ENCODE peak calls at places on chromosomes 3 and 15, in four cellular contexts. S is IMR-90; D is CD8-positive, alpha-beta T cell; O is stomach. L is an unnamed sample.

GRCh38 chr15:90402230-90402629 is 14.2 kb downstream of the IQGAP1 start:
- DNase-seq in S (peak; percentile 85), D (no peak), O (no peak), L (no peak)

GRCh38 chr3:146161725-146162047 is 702 bp upstream of the PLOD2 start:
- DNase-seq in S (peak; percentile 63), D (no peak), O (peak; percentile 32), L (no peak)

GRCh38 chr3:45140392-45140791 is 5.8 kb downstream of the CDCP1 start:
- DNase-seq in S (peak; percentile 57), D (no peak), O (no peak), L (no peak)

GRCh38 chr15:29465816-29466215 is 196.2 kb upstream of the NSMCE3 start:
- DNase-seq in S (no peak), D (no peak), O (no peak), L (no peak)

GRCh38 chr3:150635526-150635925 is 32.4 kb downstream of the SELENOT start:
- DNase-seq in S (no peak), D (no peak), O (no peak), L (no peak)

GRCh38 chr3:177758131-177758530 is 560.8 kb upstream of the TBL1XR1 start:
- DNase-seq in S (peak; percentile 37), D (no peak), O (no peak), L (no peak)

GRCh38 chr3:127630811-127631714 is 2.1 kb downstream of the PODXL2 start:
- DNase-seq in S (no peak), D (no peak), O (no peak), L (no peak)

GRCh38 chr3:33377931-33378330 is 62.3 kb downstream of the UBP1 start:
- DNase-seq in S (peak; percentile 84), D (no peak), O (no peak), L (no peak)

GRCh38 chr3:108509263-108509662 is 1.1 kb downstream of the MYH15 start:
- DNase-seq in S (no peak), D (no peak), O (no peak), L (no peak)

GRCh38 chr15:82044373-82045178 is 1.2 kb downstream of the MEX3B start:
- DNase-seq in S (peak; percentile 81), D (no peak), O (no peak), L (peak; percentile 49)

GRCh38 chr15:31296304-31297220 is 30.1 kb upstream of the KLF13 start:
- DNase-seq in S (no peak), D (no peak), O (peak; percentile 91), L (no peak)

GRCh38 chr3:123076496-123077418 is 9.9 kb downstream of the PDIA5 start:
- DNase-seq in S (no peak), D (no peak), O (peak; percentile 91), L (peak; percentile 24)

GRCh38 chr15:101023501-101024110 is 104.4 kb downstream of the LRRK1 start:
- DNase-seq in S (no peak), D (no peak), O (peak; percentile 9), L (peak; percentile 42)

GRCh38 chr3:23959147-23959900 is 14.2 kb downstream of the NR1D2 start:
- DNase-seq in S (peak; percentile 95), D (no peak), O (no peak), L (no peak)

GRCh38 chr3:2657408-2657807 is 452.8 kb downstream of the IL5RA start:
- DNase-seq in S (peak; percentile 95), D (no peak), O (no peak), L (no peak)

GRCh38 chr3:63387568-63387967 is 109.5 kb downstream of the SYNPR start:
- DNase-seq in S (no peak), D (no peak), O (no peak), L (no peak)

GRCh38 chr3:132573657-132574260 is 23.3 kb upstream of the ACKR4 start:
- DNase-seq in S (no peak), D (no peak), O (no peak), L (no peak)

GRCh38 chr3:169659096-169659521 is 4.4 kb downstream of the MECOM start:
- DNase-seq in S (no peak), D (no peak), O (peak; percentile 48), L (no peak)

GRCh38 chr3:111972891-111973290 is 5.9 kb upstream of the ABHD10 start:
- DNase-seq in S (no peak), D (no peak), O (no peak), L (no peak)

GRCh38 chr3:167653750-167654149 is at the start of gene WDR49:
- DNase-seq in S (no peak), D (no peak), O (no peak), L (no peak)

DNA sequence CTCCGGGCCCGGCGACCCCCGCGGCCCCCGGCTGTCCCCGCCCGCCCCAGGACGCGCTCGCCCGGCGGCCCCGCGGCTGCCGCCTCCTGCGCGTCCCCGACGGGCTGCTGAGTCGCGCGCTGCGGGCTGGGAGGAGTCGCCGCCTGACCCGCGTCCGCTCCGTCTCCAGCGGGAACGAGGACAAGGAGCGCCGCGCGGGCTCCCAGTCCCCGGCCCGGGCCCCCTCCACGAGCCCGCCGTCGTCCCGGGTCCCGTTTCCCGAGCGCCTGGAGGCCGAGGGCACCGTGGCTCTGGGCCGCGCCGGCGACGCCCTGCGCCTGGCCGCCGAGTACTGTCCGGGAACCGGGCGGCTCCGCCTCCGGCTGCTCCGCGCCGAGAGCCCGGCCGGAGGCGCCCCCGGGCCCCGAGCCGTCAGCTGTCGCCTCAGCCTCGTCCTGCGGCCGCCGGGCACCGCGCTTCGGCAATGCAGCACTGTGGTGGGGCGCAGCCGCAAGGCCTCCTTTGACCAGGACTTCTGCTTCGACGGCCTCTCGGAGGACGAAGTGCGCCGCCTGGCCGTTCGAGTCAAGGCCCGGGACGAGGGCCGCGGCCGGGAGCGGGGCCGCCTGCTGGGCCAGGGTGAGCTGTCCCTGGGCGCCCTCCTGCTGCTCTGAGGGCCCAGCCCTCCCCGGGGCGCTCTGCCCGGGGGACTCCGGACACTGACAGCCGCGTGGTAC is 1.5 kb downstream of the C2CD4A start:
- DNase-seq in S (no peak), D (no peak), O (peak; percentile 58), L (no peak)
- H3K27me3 ChIP-seq in S (peaks cover 35% of the 10 kb centered on the region), D (peaks cover 5% of the 10 kb centered on the region), O (no peaks in the 10 kb centered on the region), L (no peaks in the 10 kb centered on the region)

GRCh38 chr3:30226606-30227151 is 379.7 kb upstream of the TGFBR2 start:
- DNase-seq in S (no peak), D (no peak), O (no peak), L (no peak)

GRCh38 chr3:30225021-30225420 is 381.4 kb upstream of the TGFBR2 start:
- DNase-seq in S (no peak), D (no peak), O (no peak), L (no peak)

GRCh38 chr3:30228302-30228631 is 378.1 kb upstream of the TGFBR2 start:
- DNase-seq in S (no peak), D (no peak), O (no peak), L (no peak)

GRCh38 chr3:30231277-30232141 is 374.9 kb upstream of the TGFBR2 start:
- DNase-seq in S (peak; percentile 46), D (no peak), O (no peak), L (no peak)

GRCh38 chr3:30227571-30228301 is 378.7 kb upstream of the TGFBR2 start:
- DNase-seq in S (peak; percentile 96), D (no peak), O (no peak), L (no peak)
- H3K27ac ChIP-seq in S (peak overlapping the region; percentile 66), D (no peak overlapping the region), O (peak overlapping the region; percentile 24), L (no peak overlapping the region)

DNA sequence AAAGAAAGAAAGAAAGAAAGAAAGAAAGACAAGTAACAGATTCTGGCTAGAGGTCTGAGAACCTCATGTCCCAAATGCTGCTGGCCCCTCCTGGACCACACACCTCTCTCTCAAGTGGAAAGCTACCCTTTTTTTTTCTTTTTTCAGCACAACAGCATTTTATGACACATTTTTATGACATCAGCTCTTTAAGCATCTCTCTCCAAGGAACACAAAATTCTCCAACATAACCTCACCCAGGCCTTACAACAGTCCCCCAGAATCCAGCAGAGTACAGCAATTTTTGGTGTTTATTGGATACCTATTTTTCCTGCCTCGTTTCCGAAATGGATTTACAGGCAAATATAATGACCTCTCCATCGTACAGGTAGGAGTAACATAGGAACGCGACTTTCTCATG is 11.2 kb upstream of the NTRK3 start:
- DNase-seq in S (no peak), D (no peak), O (no peak), L (no peak)
- H3K27me3 ChIP-seq in S (no peaks in the 10 kb centered on the region), D (no peaks in the 10 kb centered on the region), O (no peaks in the 10 kb centered on the region), L (no peaks in the 10 kb centered on the region)

DNA sequence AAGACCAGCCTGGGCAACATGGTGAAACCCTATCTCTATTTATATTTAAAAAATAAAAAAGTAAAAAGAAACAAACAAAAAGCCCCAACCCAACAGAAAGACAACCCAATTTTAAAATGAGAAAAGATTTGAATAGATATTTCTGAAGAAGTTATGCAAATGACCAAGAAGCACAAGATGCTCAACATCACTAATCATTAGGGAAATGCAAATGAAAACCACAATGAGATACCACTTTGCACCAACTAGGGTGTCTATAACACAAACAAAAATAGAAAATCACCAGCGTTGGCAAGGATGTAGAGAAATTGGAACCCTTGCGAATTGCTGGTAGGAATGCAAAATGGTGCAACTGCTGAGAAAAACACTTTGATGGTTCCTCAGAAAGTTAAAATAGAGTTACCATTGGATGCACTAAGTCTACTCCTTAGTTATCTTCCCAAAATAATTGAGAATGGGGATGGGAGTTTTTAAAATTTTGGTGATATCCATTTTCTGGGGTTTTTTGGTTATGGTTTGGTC is 45.8 kb upstream of the CCNB2 start:
- DNase-seq in S (no peak), D (no peak), O (no peak), L (no peak)
- H3K27ac ChIP-seq in S (no peak overlapping the region), D (no peak overlapping the region), O (no peak overlapping the region), L (no peak overlapping the region)

GRCh38 chr3:149128856-149129255 is 582 bp upstream of the HPS3 start:
- DNase-seq in S (peak; percentile 12), D (no peak), O (no peak), L (no peak)
- H3K27me3 ChIP-seq in S (no peaks in the 10 kb centered on the region), D (no peaks in the 10 kb centered on the region), O (no peaks in the 10 kb centered on the region), L (no peaks in the 10 kb centered on the region)

DNA sequence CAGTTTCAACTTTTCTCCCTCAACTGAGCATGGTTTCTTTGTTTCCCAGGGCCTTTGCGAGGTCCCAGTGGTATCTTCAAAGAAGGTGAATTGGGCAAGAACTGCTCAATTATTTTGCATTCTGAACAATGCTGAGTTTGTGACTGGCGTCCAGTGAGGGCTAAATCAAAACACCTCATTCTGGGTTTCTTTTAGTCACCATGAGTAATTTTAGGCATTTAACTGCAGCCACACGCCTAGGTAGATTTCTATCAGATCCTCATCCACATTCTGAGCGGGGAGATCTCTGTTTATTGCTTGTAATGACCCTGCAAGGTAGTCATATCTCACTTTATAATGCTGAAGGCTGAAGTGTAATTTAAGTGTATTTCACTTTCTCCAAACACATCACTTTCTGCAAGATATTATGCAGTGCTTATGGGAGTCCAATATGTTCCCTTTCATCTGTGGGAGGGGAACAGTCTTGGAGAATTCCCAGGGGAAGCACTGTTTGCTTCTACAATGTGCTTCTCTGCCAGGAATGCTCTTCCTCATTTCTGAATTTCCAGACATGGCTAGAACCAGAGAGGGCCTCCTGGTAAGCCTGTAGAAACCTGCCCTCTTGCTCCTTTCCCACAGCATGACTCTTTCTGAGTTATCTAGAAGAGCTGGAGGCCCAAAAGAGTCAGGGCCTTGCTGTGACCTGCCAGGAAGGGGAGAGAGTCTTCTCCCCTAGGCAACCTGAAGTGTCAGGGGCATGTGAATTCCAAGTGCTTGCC is 91.7 kb downstream of the FRMD4B start:
- DNase-seq in S (no peak), D (no peak), O (no peak), L (no peak)
- H3K27ac ChIP-seq in S (no peak overlapping the region), D (no peak overlapping the region), O (no peak overlapping the region), L (no peak overlapping the region)

GRCh38 chr3:156291269-156292123 is 171.1 kb downstream of the KCNAB1 start:
- DNase-seq in S (peak; percentile 6), D (no peak), O (no peak), L (peak; percentile 63)
- H3K27me3 ChIP-seq in S (peaks cover 48% of the 10 kb centered on the region), D (peaks cover 12% of the 10 kb centered on the region), O (peaks cover 23% of the 10 kb centered on the region), L (no peaks in the 10 kb centered on the region)

GRCh38 chr3:100844063-100844936 is 135.0 kb downstream of the TFG start:
- DNase-seq in S (peak; percentile 26), D (no peak), O (no peak), L (no peak)
- H3K27ac ChIP-seq in S (no peak overlapping the region), D (no peak overlapping the region), O (no peak overlapping the region), L (no peak overlapping the region)

L was measured in dorsolateral prefrontal cortex.